ENCODE peak calls at places on chromosomes 4 and X, in nine cellular contexts. One of them, this sample, is unnamed.
A peak's percentile ranks its signal among the peaks of the same experiment; 100 is the strongest.

GRCh38 chr4:128387600-128388351 is 100.2 kb upstream of the PGRMC2 start:
- DNase-seq in fibroblast of lung: peak; percentile 66
- DNase-seq in sigmoid colon: no peak
- DNase-seq in cardiac muscle cell: no peak
- DNase-seq in CD8-positive, alpha-beta memory T cell: no peak
- DNase-seq in thoracic aorta: no peak
- DNase-seq in GM12878: no peak
- DNase-seq in effector memory CD4-positive, alpha-beta T cell: no peak
- DNase-seq in stomach: no peak
- DNase-seq in this sample: no peak

GRCh38 chr4:184375027-184375426 is 99.3 kb downstream of the IRF2 start:
- DNase-seq in cardiac muscle cell: no peak
- DNase-seq in CD8-positive, alpha-beta memory T cell: no peak
- DNase-seq in effector memory CD4-positive, alpha-beta T cell: no peak
- DNase-seq in sigmoid colon: no peak
- DNase-seq in stomach: no peak
- DNase-seq in GM12878: no peak
- DNase-seq in thoracic aorta: no peak
- DNase-seq in fibroblast of lung: peak; percentile 54
- DNase-seq in this sample: no peak

GRCh38 chr4:171948038-171948437 is 134.8 kb downstream of the GALNTL6 start:
- DNase-seq in CD8-positive, alpha-beta memory T cell: no peak
- DNase-seq in thoracic aorta: no peak
- DNase-seq in sigmoid colon: no peak
- DNase-seq in cardiac muscle cell: no peak
- DNase-seq in effector memory CD4-positive, alpha-beta T cell: no peak
- DNase-seq in GM12878: no peak
- DNase-seq in stomach: no peak
- DNase-seq in fibroblast of lung: no peak
- DNase-seq in this sample: no peak

GRCh38 chrX:29671426-29671825 is 543.9 kb upstream of the MAGEB2 start:
- DNase-seq in CD8-positive, alpha-beta memory T cell: no peak
- DNase-seq in sigmoid colon: no peak
- DNase-seq in stomach: no peak
- DNase-seq in effector memory CD4-positive, alpha-beta T cell: no peak
- DNase-seq in thoracic aorta: no peak
- DNase-seq in GM12878: no peak
- DNase-seq in cardiac muscle cell: no peak
- DNase-seq in fibroblast of lung: peak; percentile 35
- DNase-seq in this sample: no peak

GRCh38 chr4:76449824-76450223 is 14.8 kb downstream of the SHROOM3 start:
- DNase-seq in stomach: no peak
- DNase-seq in effector memory CD4-positive, alpha-beta T cell: no peak
- DNase-seq in cardiac muscle cell: no peak
- DNase-seq in thoracic aorta: no peak
- DNase-seq in CD8-positive, alpha-beta memory T cell: no peak
- DNase-seq in fibroblast of lung: peak; percentile 52
- DNase-seq in GM12878: no peak
- DNase-seq in sigmoid colon: no peak
- DNase-seq in this sample: no peak

GRCh38 chr4:149531861-149532260 is 283.8 kb downstream of the IQCM start:
- DNase-seq in GM12878: no peak
- DNase-seq in stomach: no peak
- DNase-seq in cardiac muscle cell: no peak
- DNase-seq in effector memory CD4-positive, alpha-beta T cell: no peak
- DNase-seq in sigmoid colon: no peak
- DNase-seq in thoracic aorta: no peak
- DNase-seq in fibroblast of lung: peak; percentile 55
- DNase-seq in CD8-positive, alpha-beta memory T cell: no peak
- DNase-seq in this sample: no peak

GRCh38 chr4:57086324-57086723 is 23.9 kb downstream of the IGFBP7 start:
- DNase-seq in sigmoid colon: no peak
- DNase-seq in GM12878: no peak
- DNase-seq in stomach: no peak
- DNase-seq in fibroblast of lung: no peak
- DNase-seq in thoracic aorta: no peak
- DNase-seq in effector memory CD4-positive, alpha-beta T cell: no peak
- DNase-seq in CD8-positive, alpha-beta memory T cell: no peak
- DNase-seq in cardiac muscle cell: no peak
- DNase-seq in this sample: no peak

GRCh38 chr4:47926667-47927258 is 12.4 kb upstream of the NFXL1 start:
- DNase-seq in GM12878: no peak
- DNase-seq in cardiac muscle cell: peak; percentile 89
- DNase-seq in effector memory CD4-positive, alpha-beta T cell: peak; percentile 3
- DNase-seq in stomach: peak; percentile 61
- DNase-seq in fibroblast of lung: peak; percentile 49
- DNase-seq in thoracic aorta: no peak
- DNase-seq in sigmoid colon: no peak
- DNase-seq in CD8-positive, alpha-beta memory T cell: peak; percentile 30
- DNase-seq in this sample: no peak

GRCh38 chrX:113370001-113370400 is 529.4 kb upstream of the AMOT start:
- DNase-seq in cardiac muscle cell: peak; percentile 1
- DNase-seq in stomach: no peak
- DNase-seq in CD8-positive, alpha-beta memory T cell: no peak
- DNase-seq in GM12878: no peak
- DNase-seq in effector memory CD4-positive, alpha-beta T cell: no peak
- DNase-seq in thoracic aorta: no peak
- DNase-seq in sigmoid colon: no peak
- DNase-seq in fibroblast of lung: no peak
- DNase-seq in this sample: no peak

GRCh38 chr4:41349021-41349420 is 92.3 kb downstream of the UCHL1 start:
- DNase-seq in GM12878: no peak
- DNase-seq in sigmoid colon: no peak
- DNase-seq in CD8-positive, alpha-beta memory T cell: no peak
- DNase-seq in stomach: no peak
- DNase-seq in fibroblast of lung: no peak
- DNase-seq in effector memory CD4-positive, alpha-beta T cell: no peak
- DNase-seq in thoracic aorta: no peak
- DNase-seq in cardiac muscle cell: no peak
- DNase-seq in this sample: no peak

GRCh38 chr4:128979934-128980333 is 113.4 kb downstream of the SCLT1 start:
- DNase-seq in fibroblast of lung: peak; percentile 93
- DNase-seq in cardiac muscle cell: no peak
- DNase-seq in stomach: no peak
- DNase-seq in thoracic aorta: no peak
- DNase-seq in CD8-positive, alpha-beta memory T cell: no peak
- DNase-seq in GM12878: no peak
- DNase-seq in sigmoid colon: no peak
- DNase-seq in effector memory CD4-positive, alpha-beta T cell: no peak
- DNase-seq in this sample: no peak

GRCh38 chr4:155667538-155668511 is 1.2 kb downstream of the GUCY1A1 start:
- DNase-seq in sigmoid colon: peak; percentile 88
- DNase-seq in thoracic aorta: no peak
- DNase-seq in GM12878: no peak
- DNase-seq in stomach: no peak
- DNase-seq in cardiac muscle cell: peak; percentile 80
- DNase-seq in fibroblast of lung: peak; percentile 39
- DNase-seq in CD8-positive, alpha-beta memory T cell: no peak
- DNase-seq in effector memory CD4-positive, alpha-beta T cell: no peak
- DNase-seq in this sample: no peak

GRCh38 chr4:89249313-89249712 is 58.3 kb downstream of the GPRIN3 start:
- DNase-seq in GM12878: no peak
- DNase-seq in stomach: no peak
- DNase-seq in cardiac muscle cell: no peak
- DNase-seq in CD8-positive, alpha-beta memory T cell: no peak
- DNase-seq in fibroblast of lung: no peak
- DNase-seq in thoracic aorta: no peak
- DNase-seq in effector memory CD4-positive, alpha-beta T cell: no peak
- DNase-seq in sigmoid colon: no peak
- DNase-seq in this sample: no peak

GRCh38 chr4:60913026-60913425 is 287.1 kb upstream of the ADGRL3 start:
- DNase-seq in fibroblast of lung: no peak
- DNase-seq in stomach: no peak
- DNase-seq in sigmoid colon: no peak
- DNase-seq in GM12878: no peak
- DNase-seq in cardiac muscle cell: no peak
- DNase-seq in CD8-positive, alpha-beta memory T cell: no peak
- DNase-seq in thoracic aorta: no peak
- DNase-seq in effector memory CD4-positive, alpha-beta T cell: no peak
- DNase-seq in this sample: no peak

GRCh38 chrX:47690175-47690574 is 31.2 kb upstream of the UXT start:
- DNase-seq in cardiac muscle cell: no peak
- DNase-seq in sigmoid colon: no peak
- DNase-seq in thoracic aorta: no peak
- DNase-seq in GM12878: no peak
- DNase-seq in effector memory CD4-positive, alpha-beta T cell: no peak
- DNase-seq in CD8-positive, alpha-beta memory T cell: no peak
- DNase-seq in stomach: no peak
- DNase-seq in fibroblast of lung: no peak
- DNase-seq in this sample: no peak

GRCh38 chr4:6655924-6656323 is 15.4 kb downstream of the MRFAP1 start:
- DNase-seq in effector memory CD4-positive, alpha-beta T cell: no peak
- DNase-seq in fibroblast of lung: no peak
- DNase-seq in thoracic aorta: no peak
- DNase-seq in stomach: no peak
- DNase-seq in cardiac muscle cell: no peak
- DNase-seq in GM12878: no peak
- DNase-seq in CD8-positive, alpha-beta memory T cell: no peak
- DNase-seq in sigmoid colon: no peak
- DNase-seq in this sample: no peak

GRCh38 chr4:103867311-103867710 is 147.5 kb upstream of the TACR3 start:
- DNase-seq in sigmoid colon: no peak
- DNase-seq in stomach: no peak
- DNase-seq in cardiac muscle cell: no peak
- DNase-seq in CD8-positive, alpha-beta memory T cell: no peak
- DNase-seq in GM12878: no peak
- DNase-seq in thoracic aorta: no peak
- DNase-seq in fibroblast of lung: no peak
- DNase-seq in effector memory CD4-positive, alpha-beta T cell: no peak
- DNase-seq in this sample: no peak

GRCh38 chr4:185272232-185272631 is 62.8 kb downstream of the SNX25 start:
- DNase-seq in GM12878: no peak
- DNase-seq in sigmoid colon: no peak
- DNase-seq in CD8-positive, alpha-beta memory T cell: no peak
- DNase-seq in thoracic aorta: no peak
- DNase-seq in stomach: no peak
- DNase-seq in cardiac muscle cell: no peak
- DNase-seq in effector memory CD4-positive, alpha-beta T cell: no peak
- DNase-seq in fibroblast of lung: no peak
- DNase-seq in this sample: no peak

GRCh38 chr4:184464759-184465454 is 9.4 kb downstream of the IRF2 start:
- DNase-seq in stomach: no peak
- DNase-seq in fibroblast of lung: no peak
- DNase-seq in sigmoid colon: no peak
- DNase-seq in CD8-positive, alpha-beta memory T cell: no peak
- DNase-seq in thoracic aorta: no peak
- DNase-seq in cardiac muscle cell: no peak
- DNase-seq in effector memory CD4-positive, alpha-beta T cell: no peak
- DNase-seq in GM12878: no peak
- DNase-seq in this sample: no peak

GRCh38 chr4:101065346-101065745 is 282.0 kb downstream of the PPP3CA start:
- DNase-seq in cardiac muscle cell: no peak
- DNase-seq in stomach: no peak
- DNase-seq in CD8-positive, alpha-beta memory T cell: no peak
- DNase-seq in thoracic aorta: no peak
- DNase-seq in effector memory CD4-positive, alpha-beta T cell: no peak
- DNase-seq in fibroblast of lung: no peak
- DNase-seq in sigmoid colon: no peak
- DNase-seq in GM12878: no peak
- DNase-seq in this sample: no peak

GRCh38 chr4:38867478-38868054 is at the start of gene FAM114A1:
- DNase-seq in stomach: peak; percentile 87
- DNase-seq in GM12878: no peak
- DNase-seq in effector memory CD4-positive, alpha-beta T cell: no peak
- DNase-seq in fibroblast of lung: peak; percentile 83
- DNase-seq in CD8-positive, alpha-beta memory T cell: no peak
- DNase-seq in cardiac muscle cell: peak; percentile 88
- DNase-seq in sigmoid colon: peak; percentile 91
- DNase-seq in thoracic aorta: peak; percentile 19
- DNase-seq in this sample: no peak

GRCh38 chr4:184255361-184255760 is 37.7 kb upstream of the ENPP6 start:
- DNase-seq in stomach: no peak
- DNase-seq in fibroblast of lung: no peak
- DNase-seq in effector memory CD4-positive, alpha-beta T cell: no peak
- DNase-seq in GM12878: no peak
- DNase-seq in thoracic aorta: no peak
- DNase-seq in cardiac muscle cell: no peak
- DNase-seq in CD8-positive, alpha-beta memory T cell: no peak
- DNase-seq in sigmoid colon: no peak
- DNase-seq in this sample: no peak

DNA sequence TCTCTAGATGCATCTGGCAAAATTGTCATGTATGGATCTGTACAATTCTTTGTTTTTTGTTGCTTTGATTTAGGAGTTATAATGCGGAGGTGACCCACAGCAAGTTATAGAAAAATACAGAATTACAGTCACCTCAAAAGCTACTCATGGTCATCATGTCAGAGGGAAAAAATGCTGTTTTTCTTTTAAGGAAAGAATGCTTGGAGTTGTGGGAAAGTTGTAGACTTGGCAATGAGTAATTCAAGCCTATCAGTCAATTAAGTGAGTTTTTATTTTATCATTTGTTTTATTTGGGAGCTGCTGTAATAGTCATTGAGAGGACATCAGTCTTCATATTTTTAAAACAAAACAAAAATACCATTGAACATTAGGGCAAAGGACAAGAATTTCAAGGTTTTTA is 16.4 kb downstream of the FHL1 start:
- DNase-seq in CD8-positive, alpha-beta memory T cell: no peak
- DNase-seq in cardiac muscle cell: no peak
- DNase-seq in sigmoid colon: no peak
- DNase-seq in GM12878: no peak
- DNase-seq in stomach: no peak
- DNase-seq in fibroblast of lung: peak; percentile 66
- DNase-seq in effector memory CD4-positive, alpha-beta T cell: no peak
- DNase-seq in thoracic aorta: no peak
- DNase-seq in this sample: no peak
- H3K27ac ChIP-seq in CD8-positive, alpha-beta memory T cell: no peak overlapping the region
- H3K27ac ChIP-seq in cardiac muscle cell: no peak overlapping the region
- H3K27ac ChIP-seq in sigmoid colon: peak overlapping the region; percentile 94
- H3K27ac ChIP-seq in GM12878: no peak overlapping the region
- H3K27ac ChIP-seq in stomach: peak overlapping the region; percentile 86
- H3K27ac ChIP-seq in fibroblast of lung: no peak overlapping the region
- H3K27ac ChIP-seq in effector memory CD4-positive, alpha-beta T cell: no peak overlapping the region
- H3K27ac ChIP-seq in thoracic aorta: peak overlapping the region; percentile 97
- H3K27ac ChIP-seq in this sample: no peak overlapping the region

GRCh38 chr4:3867403-3868100 is 101.4 kb downstream of the ADRA2C start:
- DNase-seq in thoracic aorta: no peak
- DNase-seq in sigmoid colon: peak; percentile 43
- DNase-seq in GM12878: no peak
- DNase-seq in fibroblast of lung: no peak
- DNase-seq in effector memory CD4-positive, alpha-beta T cell: no peak
- DNase-seq in CD8-positive, alpha-beta memory T cell: no peak
- DNase-seq in stomach: no peak
- DNase-seq in cardiac muscle cell: no peak
- DNase-seq in this sample: no peak
- H3K9me3 ChIP-seq in thoracic aorta: no peaks in the 10 kb centered on the region
- H3K9me3 ChIP-seq in sigmoid colon: no peaks in the 10 kb centered on the region
- H3K9me3 ChIP-seq in GM12878: no peaks in the 10 kb centered on the region
- H3K9me3 ChIP-seq in fibroblast of lung: no peaks in the 10 kb centered on the region
- H3K9me3 ChIP-seq in effector memory CD4-positive, alpha-beta T cell: no peaks in the 10 kb centered on the region
- H3K9me3 ChIP-seq in CD8-positive, alpha-beta memory T cell: no peaks in the 10 kb centered on the region
- H3K9me3 ChIP-seq in stomach: no peaks in the 10 kb centered on the region
- H3K9me3 ChIP-seq in cardiac muscle cell: no peaks in the 10 kb centered on the region
- H3K9me3 ChIP-seq in this sample: no peaks in the 10 kb centered on the region

GRCh38 chr4:2411786-2412510 is 6.5 kb downstream of the ZFYVE28 start:
- DNase-seq in thoracic aorta: no peak
- DNase-seq in CD8-positive, alpha-beta memory T cell: no peak
- DNase-seq in fibroblast of lung: no peak
- DNase-seq in effector memory CD4-positive, alpha-beta T cell: no peak
- DNase-seq in GM12878: peak; percentile 52
- DNase-seq in stomach: no peak
- DNase-seq in sigmoid colon: no peak
- DNase-seq in cardiac muscle cell: no peak
- DNase-seq in this sample: no peak
- H3K4me1 ChIP-seq in thoracic aorta: peaks cover 17% of the 10 kb centered on the region
- H3K4me1 ChIP-seq in CD8-positive, alpha-beta memory T cell: peaks cover 69% of the 10 kb centered on the region
- H3K4me1 ChIP-seq in fibroblast of lung: peaks cover 11% of the 10 kb centered on the region
- H3K4me1 ChIP-seq in effector memory CD4-positive, alpha-beta T cell: peaks cover 60% of the 10 kb centered on the region
- H3K4me1 ChIP-seq in GM12878: peaks cover 44% of the 10 kb centered on the region
- H3K4me1 ChIP-seq in stomach: peaks cover 38% of the 10 kb centered on the region
- H3K4me1 ChIP-seq in sigmoid colon: peaks cover 29% of the 10 kb centered on the region
- H3K4me1 ChIP-seq in cardiac muscle cell: peaks cover 9% of the 10 kb centered on the region
- H3K4me1 ChIP-seq in this sample: peaks cover 13% of the 10 kb centered on the region

GRCh38 chr4:110516106-110516922 is 40.4 kb downstream of the ENPEP start:
- DNase-seq in fibroblast of lung: peak; percentile 56
- DNase-seq in CD8-positive, alpha-beta memory T cell: peak; percentile 61
- DNase-seq in thoracic aorta: no peak
- DNase-seq in GM12878: peak; percentile 30
- DNase-seq in sigmoid colon: peak; percentile 87
- DNase-seq in effector memory CD4-positive, alpha-beta T cell: peak; percentile 65
- DNase-seq in stomach: peak; percentile 86
- DNase-seq in cardiac muscle cell: peak; percentile 78
- DNase-seq in this sample: peak; percentile 57
- H3K27ac ChIP-seq in fibroblast of lung: no peak overlapping the region
- H3K27ac ChIP-seq in CD8-positive, alpha-beta memory T cell: no peak overlapping the region
- H3K27ac ChIP-seq in thoracic aorta: no peak overlapping the region
- H3K27ac ChIP-seq in GM12878: no peak overlapping the region
- H3K27ac ChIP-seq in sigmoid colon: no peak overlapping the region
- H3K27ac ChIP-seq in effector memory CD4-positive, alpha-beta T cell: no peak overlapping the region
- H3K27ac ChIP-seq in stomach: peak overlapping the region; percentile 69
- H3K27ac ChIP-seq in cardiac muscle cell: no peak overlapping the region
- H3K27ac ChIP-seq in this sample: no peak overlapping the region

This sample was measured in iPS DF 6.9.